ENCODE peak calls at places on chromosome 12, in seven cellular contexts. C, R, O, Q, V, H and L are unnamed samples.

GRCh38 chr12:96244826-96245225 is 50.7 kb downstream of the ELK3 start:
- DNase-seq in C (no peak), R (no peak), O (no peak), V (no peak), H (no peak), Q (no peak), L (no peak)

GRCh38 chr12:115999582-115999981 is 277.9 kb downstream of the MED13L start:
- DNase-seq in C (no peak), Q (no peak), O (no peak), V (no peak), H (no peak), R (no peak), L (no peak)

GRCh38 chr12:122407208-122407607 is 15.3 kb downstream of the CLIP1 start:
- DNase-seq in R (no peak), O (no peak), C (no peak), H (no peak), V (no peak), Q (no peak), L (no peak)

GRCh38 chr12:131833896-131834641 is 5.9 kb downstream of the MMP17 start:
- DNase-seq in H (peak), Q (no peak), C (no peak), V (no peak), O (peak), R (peak), L (peak)

GRCh38 chr12:79692249-79692619 is 1.5 kb upstream of the PAWR start:
- DNase-seq in H (peak), V (no peak), Q (no peak), O (no peak), C (no peak), R (no peak), L (no peak)

GRCh38 chr12:68236421-68237059 is 10.9 kb upstream of the IL26 start:
- DNase-seq in O (peak), V (no peak), H (no peak), Q (no peak), C (no peak), R (peak), L (no peak)

GRCh38 chr12:58074259-58074658 is 132.9 kb downstream of the ATP23 start:
- DNase-seq in V (no peak), Q (no peak), C (no peak), H (no peak), R (no peak), O (no peak), L (no peak)

GRCh38 chr12:40986031-40986430 is 202.1 kb upstream of the PDZRN4 start:
- DNase-seq in Q (no peak), O (no peak), H (no peak), C (no peak), R (no peak), V (no peak), L (no peak)

GRCh38 chr12:125211464-125211863 is 146.2 kb downstream of the AACS start:
- DNase-seq in O (no peak), Q (no peak), V (no peak), C (no peak), R (no peak), H (no peak), L (no peak)

GRCh38 chr12:53743277-53744129 is 8.3 kb downstream of the CISTR start:
- DNase-seq in O (peak), R (peak), Q (peak), V (peak), H (peak), C (no peak), L (peak)